ENCODE peak calls at places on chromosome 17, in seven cellular contexts. K is fibroblast of mammary gland, S is T-helper 2 cell, U is fibroblast of the conjunctiva, H is NCI-H345, I is BJ, E is left ventricle myocardium inferior. L is an unnamed sample.

GRCh38 chr17:6505425-6506142 is 50.8 kb downstream of the PITPNM3 start:
- DNase-seq in K (peak), E (no peak), I (no peak), S (no peak), H (no peak), U (no peak), L (no peak)

GRCh38 chr17:6998855-6999508 is 3.1 kb downstream of the ALOX12 start:
- DNase-seq in U (no peak), I (no peak), K (no peak), H (no peak), E (no peak), S (no peak), L (no peak)

GRCh38 chr17:253091-253846 is 71.8 kb upstream of the DOC2B start:
- DNase-seq in H (no peak), U (no peak), I (no peak), S (no peak), E (no peak), K (no peak), L (no peak)

GRCh38 chr17:78774956-78775571 is 7.0 kb downstream of the CYTH1 start:
- DNase-seq in S (no peak), K (no peak), I (no peak), H (no peak), E (no peak), U (no peak), L (no peak)

GRCh38 chr17:8506145-8506544 is 70.5 kb downstream of the NDEL1 start:
- DNase-seq in S (no peak), I (no peak), H (no peak), K (peak), E (peak), U (no peak), L (no peak)

GRCh38 chr17:62860962-62861873 is 53.1 kb upstream of the MARCHF10 start:
- DNase-seq in U (no peak), H (no peak), I (no peak), E (no peak), S (no peak), K (no peak), L (no peak)

GRCh38 chr17:43733956-43734355 is 24.6 kb downstream of the SOST start:
- DNase-seq in E (no peak), S (no peak), I (no peak), H (no peak), K (no peak), U (no peak), L (no peak)

GRCh38 chr17:40607641-40608040 is 40.0 kb downstream of the SMARCE1 start:
- DNase-seq in S (no peak), I (no peak), K (no peak), U (no peak), E (no peak), H (no peak), L (no peak)

GRCh38 chr17:66790476-66791061 is 44.3 kb upstream of the CACNG5 start:
- DNase-seq in U (no peak), H (no peak), K (no peak), I (no peak), S (no peak), E (no peak), L (no peak)